ENCODE peak calls at places on chromosome 10, in seven cellular contexts. One of them, this sample, is unnamed.

GRCh38 chr10:5530846-5531557 is 6.2 kb downstream of the CALML3 start:
- DNase-seq in HCT116: no peak
- DNase-seq in HepG2: no peak
- DNase-seq in K562: no peak
- DNase-seq in SK-N-SH: no peak
- DNase-seq in GM12878: no peak
- DNase-seq in H1: no peak
- DNase-seq in this sample: no peak

GRCh38 chr10:7687228-7687907 is 15.7 kb upstream of the ITIH2 start:
- DNase-seq in HCT116: peak; percentile 95
- DNase-seq in HepG2: peak; percentile 95
- DNase-seq in K562: peak; percentile 89
- DNase-seq in SK-N-SH: peak; percentile 78
- DNase-seq in GM12878: peak; percentile 62
- DNase-seq in H1: peak; percentile 77
- DNase-seq in this sample: peak; percentile 69

GRCh38 chr10:52775132-52775647 is 2.6 kb upstream of the MBL2 start:
- DNase-seq in HCT116: no peak
- DNase-seq in HepG2: peak; percentile 86
- DNase-seq in K562: no peak
- DNase-seq in SK-N-SH: no peak
- DNase-seq in GM12878: no peak
- DNase-seq in H1: no peak
- DNase-seq in this sample: no peak

GRCh38 chr10:73886085-73886529 is 11.8 kb upstream of the CAMK2G start:
- DNase-seq in HCT116: no peak
- DNase-seq in HepG2: peak; percentile 57
- DNase-seq in K562: peak; percentile 90
- DNase-seq in SK-N-SH: peak; percentile 83
- DNase-seq in GM12878: no peak
- DNase-seq in H1: no peak
- DNase-seq in this sample: peak; percentile 72

GRCh38 chr10:104580774-104581675 is 60.1 kb upstream of the SORCS3 start:
- DNase-seq in HCT116: peak; percentile 64
- DNase-seq in HepG2: peak; percentile 43
- DNase-seq in K562: peak; percentile 69
- DNase-seq in SK-N-SH: peak; percentile 79
- DNase-seq in GM12878: peak; percentile 1
- DNase-seq in H1: peak; percentile 36
- DNase-seq in this sample: peak; percentile 47

GRCh38 chr10:71736570-71737355 is 17.2 kb upstream of the C10orf105 start:
- DNase-seq in HCT116: no peak
- DNase-seq in HepG2: no peak
- DNase-seq in K562: no peak
- DNase-seq in SK-N-SH: no peak
- DNase-seq in GM12878: no peak
- DNase-seq in H1: no peak
- DNase-seq in this sample: no peak

GRCh38 chr10:86922553-86922961 is 34.9 kb downstream of the MMRN2 start:
- DNase-seq in HCT116: no peak
- DNase-seq in HepG2: peak; percentile 20
- DNase-seq in K562: no peak
- DNase-seq in SK-N-SH: no peak
- DNase-seq in GM12878: no peak
- DNase-seq in H1: no peak
- DNase-seq in this sample: no peak

GRCh38 chr10:100779329-100779728 is 33.9 kb downstream of the PAX2 start:
- DNase-seq in HCT116: no peak
- DNase-seq in HepG2: peak; percentile 54
- DNase-seq in K562: no peak
- DNase-seq in SK-N-SH: no peak
- DNase-seq in GM12878: no peak
- DNase-seq in H1: no peak
- DNase-seq in this sample: no peak

GRCh38 chr10:78231930-78232329 is 198.3 kb downstream of the RPS24 start:
- DNase-seq in HCT116: no peak
- DNase-seq in HepG2: peak; percentile 13
- DNase-seq in K562: peak; percentile 8
- DNase-seq in SK-N-SH: no peak
- DNase-seq in GM12878: no peak
- DNase-seq in H1: no peak
- DNase-seq in this sample: no peak

GRCh38 chr10:77507313-77507712 is 130.3 kb downstream of the KCNMA1 start:
- DNase-seq in HCT116: no peak
- DNase-seq in HepG2: no peak
- DNase-seq in K562: no peak
- DNase-seq in SK-N-SH: peak; percentile 50
- DNase-seq in GM12878: no peak
- DNase-seq in H1: no peak
- DNase-seq in this sample: no peak

GRCh38 chr10:93368210-93368609 is 113.9 kb downstream of the MYOF start:
- DNase-seq in HCT116: no peak
- DNase-seq in HepG2: no peak
- DNase-seq in K562: no peak
- DNase-seq in SK-N-SH: no peak
- DNase-seq in GM12878: no peak
- DNase-seq in H1: no peak
- DNase-seq in this sample: no peak

GRCh38 chr10:3666525-3667302 is 118.3 kb downstream of the KLF6 start:
- DNase-seq in HCT116: no peak
- DNase-seq in HepG2: no peak
- DNase-seq in K562: no peak
- DNase-seq in SK-N-SH: no peak
- DNase-seq in GM12878: no peak
- DNase-seq in H1: no peak
- DNase-seq in this sample: no peak

GRCh38 chr10:109280837-109281236 is 642.5 kb downstream of the XPNPEP1 start:
- DNase-seq in HCT116: no peak
- DNase-seq in HepG2: no peak
- DNase-seq in K562: no peak
- DNase-seq in SK-N-SH: no peak
- DNase-seq in GM12878: no peak
- DNase-seq in H1: no peak
- DNase-seq in this sample: no peak

DNA sequence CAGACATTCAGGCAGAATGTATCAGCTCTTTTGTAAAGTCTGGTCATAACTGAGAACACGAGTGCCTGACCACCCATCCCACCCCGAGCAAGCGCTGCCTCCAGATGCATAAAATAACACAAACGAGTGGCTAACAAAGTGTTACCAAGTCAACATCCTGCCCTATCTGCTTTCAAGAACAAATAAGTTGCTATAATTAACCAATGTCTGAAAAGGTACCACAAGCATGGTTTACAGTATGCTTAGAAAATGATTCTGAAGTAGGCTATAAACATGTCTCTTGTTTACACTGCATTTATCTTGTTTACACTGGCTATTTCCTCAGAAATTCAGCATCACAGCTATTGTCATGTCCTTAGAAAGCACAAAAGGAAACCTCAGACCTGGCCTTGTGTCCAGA is 49.5 kb downstream of the PIK3AP1 start:
- DNase-seq in HCT116: no peak
- DNase-seq in HepG2: peak; percentile 44
- DNase-seq in K562: no peak
- DNase-seq in SK-N-SH: no peak
- DNase-seq in GM12878: no peak
- DNase-seq in H1: no peak
- DNase-seq in this sample: no peak
- TF ChIP-seq SIN3A in HCT116: no peak
- TF ChIP-seq SIN3A in HepG2: no peak
- TF ChIP-seq SIN3A in K562: no peak
- TF ChIP-seq SIN3A in SK-N-SH: no peak
- TF ChIP-seq SIN3A in GM12878: no peak
- TF ChIP-seq SIN3A in H1: no peak
- TF ChIP-seq SIN3A in this sample: no peak

GRCh38 chr10:123751340-123751739 is 85.2 kb downstream of the GPR26 start:
- DNase-seq in HCT116: no peak
- DNase-seq in HepG2: no peak
- DNase-seq in K562: no peak
- DNase-seq in SK-N-SH: no peak
- DNase-seq in GM12878: no peak
- DNase-seq in H1: no peak
- DNase-seq in this sample: no peak

GRCh38 chr10:123754105-123754504 is 88.0 kb downstream of the GPR26 start:
- DNase-seq in HCT116: no peak
- DNase-seq in HepG2: no peak
- DNase-seq in K562: no peak
- DNase-seq in SK-N-SH: no peak
- DNase-seq in GM12878: no peak
- DNase-seq in H1: no peak
- DNase-seq in this sample: no peak

GRCh38 chr10:123750901-123751300 is 84.7 kb downstream of the GPR26 start:
- DNase-seq in HCT116: no peak
- DNase-seq in HepG2: no peak
- DNase-seq in K562: no peak
- DNase-seq in SK-N-SH: no peak
- DNase-seq in GM12878: no peak
- DNase-seq in H1: no peak
- DNase-seq in this sample: no peak

GRCh38 chr10:123757853-123758252 is 91.7 kb downstream of the GPR26 start:
- DNase-seq in HCT116: no peak
- DNase-seq in HepG2: no peak
- DNase-seq in K562: no peak
- DNase-seq in SK-N-SH: peak; percentile 44
- DNase-seq in GM12878: no peak
- DNase-seq in H1: no peak
- DNase-seq in this sample: no peak

DNA sequence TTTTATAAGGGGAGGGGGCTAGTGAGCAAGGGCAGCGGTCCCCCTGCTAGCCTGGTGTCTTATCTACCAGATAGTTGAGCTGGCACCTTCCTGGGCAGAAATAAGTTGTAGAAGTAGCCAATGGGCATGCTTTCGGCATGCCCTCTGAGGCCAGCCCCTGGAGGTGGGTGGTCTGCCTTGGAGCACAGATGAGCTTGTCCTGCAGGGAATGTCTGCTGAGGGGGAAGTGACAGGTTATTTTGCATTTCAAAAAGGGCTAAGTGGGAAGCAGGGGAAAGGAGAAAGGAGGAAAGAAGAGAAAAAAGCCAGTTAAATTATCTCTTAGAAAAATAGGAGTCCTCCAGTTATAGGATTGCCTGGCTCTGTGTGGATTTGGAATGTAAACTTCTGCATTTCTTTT is 88.9 kb downstream of the GPR26 start:
- DNase-seq in HCT116: no peak
- DNase-seq in HepG2: no peak
- DNase-seq in K562: no peak
- DNase-seq in SK-N-SH: no peak
- DNase-seq in GM12878: no peak
- DNase-seq in H1: no peak
- DNase-seq in this sample: no peak
- H3K36me3 ChIP-seq in HCT116: no peaks in the 10 kb centered on the region
- H3K36me3 ChIP-seq in HepG2: no peaks in the 10 kb centered on the region
- H3K36me3 ChIP-seq in K562: no peaks in the 10 kb centered on the region
- H3K36me3 ChIP-seq in SK-N-SH: no peaks in the 10 kb centered on the region
- H3K36me3 ChIP-seq in GM12878: no peaks in the 10 kb centered on the region
- H3K36me3 ChIP-seq in H1: no peaks in the 10 kb centered on the region
- H3K36me3 ChIP-seq in this sample: no peaks in the 10 kb centered on the region

DNA sequence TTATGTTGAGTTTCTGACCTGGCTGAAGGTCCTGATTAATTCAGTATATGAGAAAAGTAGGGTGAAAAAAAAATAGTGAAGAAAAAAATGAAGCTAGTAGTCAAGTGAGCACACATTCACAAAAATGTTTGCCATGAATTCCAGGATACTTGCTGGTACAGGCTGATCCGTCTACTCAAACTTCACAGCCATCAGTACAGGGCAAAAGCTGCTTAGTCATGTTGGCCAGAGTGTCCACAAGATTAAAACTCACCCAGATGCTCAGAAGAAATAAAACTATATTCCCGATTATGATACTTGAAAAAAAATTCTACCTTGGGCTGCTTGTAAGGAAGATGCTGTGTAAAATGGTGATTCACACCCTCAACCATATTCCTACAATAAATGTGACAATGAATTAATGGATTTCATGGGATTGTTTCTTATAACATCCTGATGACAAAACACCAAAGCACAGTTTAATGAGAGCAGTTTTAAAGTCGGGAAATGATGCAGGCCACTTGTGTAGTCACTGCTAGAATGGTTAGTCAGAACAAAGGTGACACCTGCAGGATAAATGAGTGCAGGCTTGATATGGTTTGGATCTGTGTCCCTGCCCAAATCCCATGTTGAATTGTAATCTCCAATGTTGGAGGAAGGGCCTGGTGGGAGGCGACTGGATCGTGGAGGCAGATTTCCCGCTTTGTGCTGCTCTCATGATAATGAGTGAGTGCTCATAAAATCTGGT is 49.2 kb upstream of the ANKRD1 start:
- DNase-seq in HCT116: no peak
- DNase-seq in HepG2: peak; percentile 19
- DNase-seq in K562: no peak
- DNase-seq in SK-N-SH: no peak
- DNase-seq in GM12878: no peak
- DNase-seq in H1: no peak
- DNase-seq in this sample: no peak
- TF ChIP-seq CTCF in HCT116: peak; percentile 24
- TF ChIP-seq CTCF in HepG2: peak; percentile 40
- TF ChIP-seq CTCF in K562: no peak
- TF ChIP-seq CTCF in SK-N-SH: peak; percentile 41
- TF ChIP-seq CTCF in GM12878: no peak
- TF ChIP-seq CTCF in H1: peak; percentile 30
- TF ChIP-seq CTCF in this sample: peak; percentile 17

GRCh38 chr10:29372920-29373319 is 84.0 kb downstream of the LYZL1 start:
- DNase-seq in HCT116: no peak
- DNase-seq in HepG2: no peak
- DNase-seq in K562: peak; percentile 12
- DNase-seq in SK-N-SH: no peak
- DNase-seq in GM12878: no peak
- DNase-seq in H1: no peak
- DNase-seq in this sample: no peak

GRCh38 chr10:29375888-29376287 is 87.0 kb downstream of the LYZL1 start:
- DNase-seq in HCT116: no peak
- DNase-seq in HepG2: no peak
- DNase-seq in K562: no peak
- DNase-seq in SK-N-SH: no peak
- DNase-seq in GM12878: no peak
- DNase-seq in H1: no peak
- DNase-seq in this sample: no peak

GRCh38 chr10:29370612-29371092 is 81.8 kb downstream of the LYZL1 start:
- DNase-seq in HCT116: no peak
- DNase-seq in HepG2: no peak
- DNase-seq in K562: no peak
- DNase-seq in SK-N-SH: peak; percentile 73
- DNase-seq in GM12878: no peak
- DNase-seq in H1: no peak
- DNase-seq in this sample: no peak

GRCh38 chr10:29377333-29377961 is 88.6 kb downstream of the LYZL1 start:
- DNase-seq in HCT116: peak; percentile 8
- DNase-seq in HepG2: no peak
- DNase-seq in K562: peak; percentile 28
- DNase-seq in SK-N-SH: peak; percentile 55
- DNase-seq in GM12878: no peak
- DNase-seq in H1: no peak
- DNase-seq in this sample: no peak

DNA sequence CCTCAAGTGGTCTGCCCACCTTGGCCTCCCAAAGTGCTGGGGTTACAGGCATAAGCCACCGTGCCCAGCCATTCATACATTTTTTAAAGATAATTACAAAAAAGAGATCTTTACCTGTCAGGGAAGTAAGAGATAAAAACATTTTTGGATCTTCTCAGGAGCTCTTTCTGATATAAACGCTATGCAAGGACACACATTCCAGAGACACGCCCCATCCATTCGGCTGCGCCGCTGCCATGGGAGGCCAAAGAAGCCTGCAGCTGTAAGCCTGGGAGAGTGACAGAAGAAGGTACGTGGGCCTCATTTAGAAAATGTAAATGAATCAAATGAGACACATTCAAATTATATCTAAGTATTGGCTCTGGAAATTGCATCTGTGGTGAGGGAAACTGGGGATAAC is 85.3 kb downstream of the LYZL1 start:
- DNase-seq in HCT116: no peak
- DNase-seq in HepG2: no peak
- DNase-seq in K562: no peak
- DNase-seq in SK-N-SH: no peak
- DNase-seq in GM12878: no peak
- DNase-seq in H1: no peak
- DNase-seq in this sample: no peak
- TF ChIP-seq SIN3A in HCT116: no peak
- TF ChIP-seq SIN3A in HepG2: no peak
- TF ChIP-seq SIN3A in K562: no peak
- TF ChIP-seq SIN3A in SK-N-SH: no peak
- TF ChIP-seq SIN3A in GM12878: no peak
- TF ChIP-seq SIN3A in H1: no peak
- TF ChIP-seq SIN3A in this sample: no peak

This sample was measured in Panc1.